ENCODE peak calls at places on chromosomes 13 and 19, in ten cellular contexts. K is endothelial cell, B is AG10803, U is GM13976, L is Peyer's patch, Z is HFF-Myc, C is kidney, Q is tibial nerve, M is mesothelial cell of epicardium, I is BE2C. R is an unnamed sample.

GRCh38 chr19:13092608-13093260 is 9.9 kb downstream of the LYL1 start:
- DNase-seq in M (no peak), U (no peak), C (no peak), B (peak), L (no peak), K (no peak), Q (no peak), Z (no peak), I (no peak), R (no peak)

GRCh38 chr13:48585456-48585840 is 52.6 kb upstream of the RCBTB2 start:
- DNase-seq in Q (no peak), I (no peak), Z (peak), U (no peak), C (no peak), B (peak), K (no peak), L (no peak), M (no peak), R (no peak)

GRCh38 chr19:17803264-17803896 is 8.4 kb downstream of the B3GNT3 start:
- DNase-seq in I (no peak), Q (no peak), K (no peak), Z (no peak), B (no peak), M (no peak), U (no peak), L (peak), C (no peak), R (no peak)

GRCh38 chr19:16829822-16830289 is 658 bp downstream of the SIN3B start:
- DNase-seq in Q (no peak), I (no peak), K (no peak), U (no peak), L (no peak), C (no peak), B (no peak), Z (no peak), M (no peak), R (no peak)

GRCh38 chr19:39695759-39696158 is 8.5 kb upstream of the LGALS14 start:
- DNase-seq in U (no peak), B (no peak), Z (no peak), M (no peak), C (no peak), K (no peak), I (no peak), L (no peak), Q (no peak), R (no peak)

GRCh38 chr19:5536337-5536894 is 31.3 kb downstream of the TINCR start:
- DNase-seq in B (peak), M (peak), L (no peak), U (no peak), Z (no peak), I (peak), Q (no peak), K (peak), C (peak), R (peak)

GRCh38 chr19:43620061-43621001 is 902 bp upstream of the ZNF428 start:
- DNase-seq in K (no peak), B (no peak), Z (no peak), M (no peak), L (no peak), I (no peak), U (no peak), C (no peak), Q (no peak), R (no peak)

GRCh38 chr13:60397693-60398437 is 845 bp downstream of the TDRD3 start:
- DNase-seq in Q (peak), K (peak), U (peak), I (peak), Z (no peak), M (no peak), L (peak), C (peak), B (peak), R (peak)

GRCh38 chr19:3968556-3969434 is 2.1 kb downstream of the DAPK3 start:
- DNase-seq in L (peak), I (peak), C (peak), M (peak), Z (peak), U (no peak), K (peak), B (peak), Q (peak), R (peak)

GRCh38 chr13:20566424-20566916 is 487 bp upstream of the IFT88 start:
- DNase-seq in M (no peak), Z (peak), L (peak), U (no peak), I (no peak), B (peak), Q (no peak), C (no peak), K (no peak), R (no peak)

GRCh38 chr19:12778020-12778904 is 2.9 kb upstream of the HOOK2 start:
- DNase-seq in I (peak), C (peak), L (peak), M (no peak), U (peak), B (peak), K (peak), Q (no peak), Z (no peak), R (no peak)

GRCh38 chr13:96816874-96817273 is 177.4 kb downstream of the OXGR1 start:
- DNase-seq in C (no peak), L (no peak), M (no peak), Z (no peak), U (no peak), B (no peak), Q (no peak), K (no peak), I (no peak), R (no peak)

GRCh38 chr13:67075239-67075638 is 154.9 kb downstream of the PCDH9 start:
- DNase-seq in M (no peak), Z (peak), U (no peak), K (no peak), C (no peak), B (no peak), I (no peak), Q (no peak), L (no peak), R (no peak)

GRCh38 chr13:100229603-100230002 is 140.7 kb downstream of the PCCA start:
- DNase-seq in L (no peak), Q (no peak), C (no peak), U (no peak), I (no peak), K (no peak), B (no peak), Z (no peak), M (no peak), R (no peak)

GRCh38 chr13:44299142-44299541 is 74.5 kb upstream of the SERP2 start:
- DNase-seq in U (no peak), L (no peak), M (no peak), Q (no peak), Z (no peak), B (no peak), I (no peak), C (no peak), K (no peak), R (no peak)
- TF ChIP-seq CTCF in U (no peak), L (no peak), M (no peak), Q (no peak), Z (no peak), B (no peak), I (no peak), C (no peak), K (no peak), R (no peak)

GRCh38 chr19:10113592-10113963 is 2.1 kb downstream of the P2RY11 start:
- DNase-seq in B (no peak), C (no peak), Q (no peak), M (no peak), L (no peak), K (no peak), I (no peak), Z (no peak), U (no peak), R (no peak)
- TF ChIP-seq CTCF in B (no peak), C (no peak), Q (no peak), M (no peak), L (no peak), K (no peak), I (no peak), Z (peak), U (no peak), R (no peak)

GRCh38 chr13:51933466-51934058 is 71.8 kb downstream of the CCDC70 start:
- DNase-seq in U (no peak), K (no peak), Z (no peak), M (no peak), B (no peak), C (no peak), I (no peak), L (no peak), Q (no peak), R (no peak)

GRCh38 chr13:51938454-51938853 is 72.8 kb downstream of the ATP7B start:
- DNase-seq in I (no peak), U (no peak), B (no peak), Q (no peak), L (no peak), C (peak), M (no peak), Z (no peak), K (no peak), R (no peak)

GRCh38 chr13:51934461-51935087 is 72.8 kb downstream of the CCDC70 start:
- DNase-seq in U (no peak), I (no peak), Q (no peak), B (no peak), K (no peak), M (no peak), L (no peak), Z (no peak), C (no peak), R (no peak)

GRCh38 chr13:51937320-51938290 is 73.6 kb downstream of the ATP7B start:
- DNase-seq in K (no peak), L (no peak), B (no peak), C (peak), Z (no peak), Q (no peak), U (no peak), M (no peak), I (no peak), R (no peak)

DNA sequence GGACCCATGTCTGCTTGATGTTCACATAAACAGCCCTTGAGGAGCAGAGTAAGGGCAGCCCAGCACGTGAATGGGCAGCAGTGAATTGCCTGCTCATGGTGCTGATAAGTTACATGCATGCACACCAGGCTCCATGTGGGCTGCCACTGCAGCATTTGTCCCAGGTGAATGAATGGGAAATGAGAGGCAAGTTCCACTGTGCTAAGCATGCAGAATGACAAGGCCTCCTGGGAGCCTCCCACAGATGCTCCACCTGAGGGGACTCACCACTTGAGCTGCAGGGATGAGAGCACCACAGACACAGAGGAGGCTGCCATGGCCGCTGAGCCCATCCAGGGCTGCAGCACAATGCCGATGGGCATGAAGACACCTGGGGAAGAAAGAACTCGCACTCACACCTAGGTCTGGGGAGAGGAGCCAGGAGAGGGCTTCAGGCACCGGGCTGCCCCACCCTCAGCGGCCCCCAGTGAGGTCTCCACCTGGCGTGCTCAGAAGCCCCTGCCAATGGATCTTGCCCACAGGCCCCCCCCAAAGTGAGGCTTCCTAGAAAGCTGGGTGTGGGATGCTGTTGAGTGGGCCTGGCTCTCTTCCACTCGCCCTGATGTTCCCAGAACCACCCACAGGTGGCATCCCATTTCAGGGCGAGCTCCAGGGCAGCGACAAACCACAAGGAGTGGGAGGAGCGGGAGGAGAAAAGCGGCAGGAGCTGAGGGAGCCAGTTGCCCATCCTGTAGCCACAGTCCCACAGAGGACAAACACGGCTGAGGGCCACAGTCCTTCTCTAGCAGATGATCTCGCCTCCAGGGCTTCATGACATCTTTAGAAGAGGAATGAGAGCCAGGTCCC is 73.8 kb downstream of the CCDC70 start:
- DNase-seq in Z (no peak), U (no peak), I (no peak), Q (no peak), L (no peak), K (peak), M (no peak), B (no peak), C (no peak), R (no peak)
- TF ChIP-seq CTCF in Z (no peak), U (no peak), I (peak), Q (no peak), L (no peak), K (no peak), M (no peak), B (peak), C (peak), R (peak)

DNA sequence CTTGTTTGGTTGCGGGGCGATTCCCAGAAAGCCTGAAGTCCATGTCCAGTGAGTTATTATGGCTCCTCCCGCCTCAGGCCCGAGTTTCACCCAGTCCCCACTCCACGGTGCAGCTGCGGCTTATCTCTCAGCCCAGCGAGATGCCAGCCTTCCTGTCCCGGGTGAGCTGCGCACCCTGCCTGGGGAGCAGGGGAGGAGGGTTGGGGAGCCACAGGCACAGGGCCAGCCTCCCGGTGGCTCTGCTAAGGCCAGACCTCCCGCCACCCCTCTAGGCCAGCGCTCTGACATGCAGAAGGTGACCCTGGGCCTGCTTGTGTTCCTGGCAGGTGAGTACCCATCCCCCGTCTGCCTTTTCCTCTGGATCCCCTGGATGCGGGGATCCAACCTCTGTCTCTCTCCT is 3.5 kb downstream of the FXYD3 start:
- DNase-seq in Q (no peak), U (no peak), K (no peak), L (no peak), I (no peak), C (no peak), M (no peak), B (no peak), Z (no peak), R (no peak)
- TF ChIP-seq CTCF in Q (no peak), U (no peak), K (no peak), L (no peak), I (no peak), C (no peak), M (no peak), B (no peak), Z (no peak), R (no peak)

GRCh38 chr13:43984292-43984691 is 104.6 kb downstream of the LACC1 start:
- DNase-seq in U (no peak), M (no peak), Z (no peak), L (no peak), K (no peak), Q (no peak), I (no peak), C (no peak), B (no peak), R (no peak)
- TF ChIP-seq CTCF in U (no peak), M (no peak), Z (no peak), L (no peak), K (no peak), Q (no peak), I (no peak), C (no peak), B (no peak), R (no peak)

GRCh38 chr19:14475251-14476073 is at the start of gene PTGER1:
- DNase-seq in K (peak), C (peak), U (peak), L (no peak), Q (no peak), B (no peak), Z (no peak), I (peak), M (no peak), R (no peak)
- TF ChIP-seq CTCF in K (no peak), C (peak), U (peak), L (no peak), Q (no peak), B (peak), Z (peak), I (peak), M (no peak), R (peak)